ENCODE peak calls at places on chromosomes 3 and 15, in eight cellular contexts. I is mesendoderm; U is central memory CD4-positive, alpha-beta T cell; E is NCI-H774; W is anterior cingulate cortex; S is kidney epithelial cell; H is neuronal stem cell; F is NCI-H82. V is an unnamed sample.
A peak's percentile ranks its signal among the peaks of the same experiment; 100 is the strongest.

GRCh38 chr3:178003756-178004155 is 532.5 kb upstream of the KCNMB2 start:
- DNase-seq in E (no peak), S (no peak), H (no peak), W (no peak), U (no peak), I (no peak), F (no peak), V (no peak)

GRCh38 chr15:38819343-38819858 is 254.8 kb upstream of the RASGRP1 start:
- DNase-seq in H (no peak), W (no peak), S (no peak), E (no peak), I (no peak), U (no peak), F (no peak), V (no peak)

GRCh38 chr3:104909188-104909587 is 457.5 kb upstream of the ALCAM start:
- DNase-seq in H (no peak), F (peak; percentile 91), E (peak; percentile 69), U (no peak), W (no peak), I (no peak), S (peak; percentile 58), V (peak; percentile 50)

GRCh38 chr15:57028176-57028575 is 109.7 kb downstream of the TCF12 start:
- DNase-seq in U (no peak), W (no peak), I (no peak), H (no peak), S (no peak), E (no peak), F (no peak), V (no peak)

GRCh38 chr3:196274585-196274984 is 12.9 kb downstream of the PCYT1A start:
- DNase-seq in S (no peak), E (no peak), H (no peak), U (peak; percentile 80), I (no peak), W (no peak), F (no peak), V (no peak)

GRCh38 chr3:123152656-123153055 is 49.1 kb upstream of the SEC22A start:
- DNase-seq in U (no peak), E (no peak), I (no peak), H (no peak), F (no peak), S (no peak), W (no peak), V (no peak)

GRCh38 chr3:151371531-151371930 is 13.0 kb downstream of the P2RY12 start:
- DNase-seq in F (no peak), I (no peak), W (no peak), H (no peak), S (no peak), U (no peak), E (no peak), V (no peak)

GRCh38 chr3:178900244-178900643 is 171.4 kb downstream of the ZMAT3 start:
- DNase-seq in S (no peak), H (no peak), F (peak; percentile 14), E (peak; percentile 95), W (no peak), I (no peak), U (no peak), V (no peak)

GRCh38 chr3:43998841-43999805 is 242.6 kb upstream of the TOPAZ1 start:
- DNase-seq in E (peak; percentile 37), H (peak; percentile 56), U (no peak), F (peak; percentile 87), I (peak; percentile 65), S (no peak), W (peak; percentile 56), V (no peak)

GRCh38 chr15:60859996-60860494 is 369.1 kb downstream of the RORA start:
- DNase-seq in S (no peak), I (no peak), U (no peak), F (no peak), W (no peak), H (no peak), E (no peak), V (peak; percentile 24)

GRCh38 chr15:100890850-100891249 is 11.2 kb downstream of the ALDH1A3 start:
- DNase-seq in I (no peak), W (no peak), H (no peak), S (no peak), U (no peak), F (no peak), E (no peak), V (no peak)

GRCh38 chr15:51108933-51109550 is 14.3 kb upstream of the TNFAIP8L3 start:
- DNase-seq in F (no peak), H (no peak), S (peak; percentile 26), W (no peak), I (no peak), E (no peak), U (no peak), V (no peak)

GRCh38 chr3:102269401-102269800 is 165.4 kb upstream of the ZPLD1 start:
- DNase-seq in I (no peak), F (no peak), H (no peak), E (no peak), W (no peak), U (no peak), S (no peak), V (no peak)

GRCh38 chr15:40100947-40101905 is 7.5 kb downstream of the BMF start:
- DNase-seq in U (no peak), W (no peak), E (no peak), F (no peak), I (no peak), S (no peak), H (no peak), V (no peak)

GRCh38 chr15:73686781-73687256 is 2.6 kb downstream of the CD276 start:
- DNase-seq in U (no peak), E (no peak), S (peak; percentile 63), H (no peak), F (no peak), I (peak; percentile 49), W (no peak), V (no peak)

GRCh38 chr15:27459836-27460235 is 488.9 kb downstream of the GABRG3 start:
- DNase-seq in H (no peak), W (no peak), U (no peak), E (no peak), I (no peak), F (no peak), S (no peak), V (no peak)

GRCh38 chr3:27312044-27312668 is 57.0 kb downstream of the NEK10 start:
- DNase-seq in S (peak; percentile 19), H (peak; percentile 58), W (no peak), U (peak; percentile 41), E (peak; percentile 41), F (peak; percentile 79), I (peak; percentile 85), V (peak; percentile 20)

GRCh38 chr3:10515396-10515795 is 10.0 kb upstream of the ATP2B2 start:
- DNase-seq in F (no peak), I (no peak), U (no peak), E (no peak), W (no peak), S (no peak), H (no peak), V (no peak)

GRCh38 chr3:58620446-58620845 is 43.3 kb upstream of the FAM107A start:
- DNase-seq in H (no peak), U (no peak), I (no peak), E (no peak), S (no peak), F (no peak), W (no peak), V (no peak)

GRCh38 chr3:38620236-38620635 is 29.3 kb downstream of the SCN5A start:
- DNase-seq in U (no peak), H (no peak), F (no peak), I (no peak), S (no peak), E (no peak), W (no peak), V (no peak)

V was measured in epithelial cell of prostate.